ENCODE peak calls at places on chromosomes 12 and 14, in ten cellular contexts. One of them, this sample, is unnamed.

GRCh38 chr12:43758247-43758727 is 303 bp downstream of the PUS7L start:
- DNase-seq in stomach: peak; percentile 26
- DNase-seq in esophagus squamous epithelium: no peak
- DNase-seq in HCT116: no peak
- DNase-seq in K562: peak; percentile 64
- DNase-seq in endothelial cell of umbilical vein: no peak
- DNase-seq in uterus: peak; percentile 28
- DNase-seq in transverse colon: peak; percentile 39
- DNase-seq in gastrocnemius medialis: no peak
- DNase-seq in testis: peak; percentile 63
- DNase-seq in this sample: no peak

GRCh38 chr12:131856366-131857097 is 28.3 kb downstream of the MMP17 start:
- DNase-seq in stomach: no peak
- DNase-seq in esophagus squamous epithelium: no peak
- DNase-seq in HCT116: no peak
- DNase-seq in K562: no peak
- DNase-seq in endothelial cell of umbilical vein: no peak
- DNase-seq in uterus: no peak
- DNase-seq in transverse colon: no peak
- DNase-seq in gastrocnemius medialis: no peak
- DNase-seq in testis: no peak
- DNase-seq in this sample: no peak

GRCh38 chr12:130372936-130373335 is 35.2 kb downstream of the PIWIL1 start:
- DNase-seq in stomach: no peak
- DNase-seq in esophagus squamous epithelium: no peak
- DNase-seq in HCT116: no peak
- DNase-seq in K562: no peak
- DNase-seq in endothelial cell of umbilical vein: no peak
- DNase-seq in uterus: no peak
- DNase-seq in transverse colon: no peak
- DNase-seq in gastrocnemius medialis: no peak
- DNase-seq in testis: no peak
- DNase-seq in this sample: no peak

GRCh38 chr12:124464830-124465229 is 102.6 kb downstream of the NCOR2 start:
- DNase-seq in stomach: no peak
- DNase-seq in esophagus squamous epithelium: no peak
- DNase-seq in HCT116: no peak
- DNase-seq in K562: peak; percentile 16
- DNase-seq in endothelial cell of umbilical vein: no peak
- DNase-seq in uterus: no peak
- DNase-seq in transverse colon: no peak
- DNase-seq in gastrocnemius medialis: no peak
- DNase-seq in testis: no peak
- DNase-seq in this sample: no peak

GRCh38 chr12:45907955-45908354 is 82.4 kb downstream of the SCAF11 start:
- DNase-seq in stomach: no peak
- DNase-seq in esophagus squamous epithelium: no peak
- DNase-seq in HCT116: no peak
- DNase-seq in K562: no peak
- DNase-seq in endothelial cell of umbilical vein: no peak
- DNase-seq in uterus: no peak
- DNase-seq in transverse colon: no peak
- DNase-seq in gastrocnemius medialis: no peak
- DNase-seq in testis: no peak
- DNase-seq in this sample: no peak

GRCh38 chr14:68140111-68140741 is 320.6 kb downstream of the RAD51B start:
- DNase-seq in stomach: peak; percentile 38
- DNase-seq in esophagus squamous epithelium: no peak
- DNase-seq in HCT116: peak; percentile 95
- DNase-seq in K562: no peak
- DNase-seq in endothelial cell of umbilical vein: peak; percentile 86
- DNase-seq in uterus: peak; percentile 88
- DNase-seq in transverse colon: peak; percentile 59
- DNase-seq in gastrocnemius medialis: no peak
- DNase-seq in testis: peak; percentile 27
- DNase-seq in this sample: peak; percentile 61

GRCh38 chr14:26398616-26399015 is 199.2 kb downstream of the NOVA1 start:
- DNase-seq in stomach: no peak
- DNase-seq in esophagus squamous epithelium: no peak
- DNase-seq in HCT116: no peak
- DNase-seq in K562: no peak
- DNase-seq in endothelial cell of umbilical vein: no peak
- DNase-seq in uterus: no peak
- DNase-seq in transverse colon: no peak
- DNase-seq in gastrocnemius medialis: no peak
- DNase-seq in testis: no peak
- DNase-seq in this sample: no peak

GRCh38 chr12:119940881-119941280 is 48.2 kb upstream of the BICDL1 start:
- DNase-seq in stomach: no peak
- DNase-seq in esophagus squamous epithelium: no peak
- DNase-seq in HCT116: peak; percentile 68
- DNase-seq in K562: no peak
- DNase-seq in endothelial cell of umbilical vein: peak; percentile 20
- DNase-seq in uterus: no peak
- DNase-seq in transverse colon: no peak
- DNase-seq in gastrocnemius medialis: no peak
- DNase-seq in testis: no peak
- DNase-seq in this sample: no peak

DNA sequence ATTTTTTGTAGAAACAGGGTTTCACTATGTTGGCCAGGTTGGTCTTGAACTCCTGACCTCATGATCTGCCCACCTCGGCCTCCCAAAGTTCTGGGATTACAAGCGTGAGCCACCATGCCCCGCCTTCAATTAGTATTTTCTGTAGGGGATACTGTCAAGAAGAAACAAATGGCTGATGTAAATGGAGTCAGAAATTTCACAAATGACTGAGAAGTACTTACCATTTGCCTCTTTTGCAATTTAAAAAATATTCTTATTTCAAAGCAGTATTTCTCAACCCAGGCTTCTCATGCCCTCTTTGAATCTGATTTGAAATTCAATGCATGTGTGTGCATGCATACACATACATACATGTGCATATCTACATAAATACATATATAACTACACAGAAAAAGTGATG is 4.3 kb downstream of the PSMA6 start:
- DNase-seq in stomach: no peak
- DNase-seq in esophagus squamous epithelium: no peak
- DNase-seq in HCT116: no peak
- DNase-seq in K562: no peak
- DNase-seq in endothelial cell of umbilical vein: no peak
- DNase-seq in uterus: no peak
- DNase-seq in transverse colon: no peak
- DNase-seq in gastrocnemius medialis: no peak
- DNase-seq in testis: no peak
- DNase-seq in this sample: no peak
- H3K4me3 ChIP-seq in stomach: no peak overlapping the region
- H3K4me3 ChIP-seq in esophagus squamous epithelium: no peak overlapping the region
- H3K4me3 ChIP-seq in HCT116: no peak overlapping the region
- H3K4me3 ChIP-seq in K562: no peak overlapping the region
- H3K4me3 ChIP-seq in endothelial cell of umbilical vein: no peak overlapping the region
- H3K4me3 ChIP-seq in uterus: no peak overlapping the region
- H3K4me3 ChIP-seq in transverse colon: no peak overlapping the region
- H3K4me3 ChIP-seq in gastrocnemius medialis: no peak overlapping the region
- H3K4me3 ChIP-seq in testis: no peak overlapping the region
- H3K4me3 ChIP-seq in this sample: no peak overlapping the region

GRCh38 chr14:20490563-20490962 is 14.8 kb upstream of the RNASE10 start:
- DNase-seq in stomach: no peak
- DNase-seq in esophagus squamous epithelium: no peak
- DNase-seq in HCT116: no peak
- DNase-seq in K562: peak; percentile 62
- DNase-seq in endothelial cell of umbilical vein: no peak
- DNase-seq in uterus: no peak
- DNase-seq in transverse colon: no peak
- DNase-seq in gastrocnemius medialis: no peak
- DNase-seq in testis: no peak
- DNase-seq in this sample: no peak

GRCh38 chr14:20486700-20487401 is 17.6 kb downstream of the PNP start:
- DNase-seq in stomach: no peak
- DNase-seq in esophagus squamous epithelium: no peak
- DNase-seq in HCT116: no peak
- DNase-seq in K562: no peak
- DNase-seq in endothelial cell of umbilical vein: no peak
- DNase-seq in uterus: no peak
- DNase-seq in transverse colon: no peak
- DNase-seq in gastrocnemius medialis: no peak
- DNase-seq in testis: no peak
- DNase-seq in this sample: no peak

GRCh38 chr14:20492486-20492885 is 12.9 kb upstream of the RNASE10 start:
- DNase-seq in stomach: no peak
- DNase-seq in esophagus squamous epithelium: no peak
- DNase-seq in HCT116: no peak
- DNase-seq in K562: no peak
- DNase-seq in endothelial cell of umbilical vein: no peak
- DNase-seq in uterus: no peak
- DNase-seq in transverse colon: no peak
- DNase-seq in gastrocnemius medialis: no peak
- DNase-seq in testis: no peak
- DNase-seq in this sample: no peak

GRCh38 chr14:20487402-20487742 is 18.0 kb upstream of the RNASE10 start:
- DNase-seq in stomach: no peak
- DNase-seq in esophagus squamous epithelium: no peak
- DNase-seq in HCT116: no peak
- DNase-seq in K562: no peak
- DNase-seq in endothelial cell of umbilical vein: no peak
- DNase-seq in uterus: no peak
- DNase-seq in transverse colon: no peak
- DNase-seq in gastrocnemius medialis: no peak
- DNase-seq in testis: no peak
- DNase-seq in this sample: no peak

DNA sequence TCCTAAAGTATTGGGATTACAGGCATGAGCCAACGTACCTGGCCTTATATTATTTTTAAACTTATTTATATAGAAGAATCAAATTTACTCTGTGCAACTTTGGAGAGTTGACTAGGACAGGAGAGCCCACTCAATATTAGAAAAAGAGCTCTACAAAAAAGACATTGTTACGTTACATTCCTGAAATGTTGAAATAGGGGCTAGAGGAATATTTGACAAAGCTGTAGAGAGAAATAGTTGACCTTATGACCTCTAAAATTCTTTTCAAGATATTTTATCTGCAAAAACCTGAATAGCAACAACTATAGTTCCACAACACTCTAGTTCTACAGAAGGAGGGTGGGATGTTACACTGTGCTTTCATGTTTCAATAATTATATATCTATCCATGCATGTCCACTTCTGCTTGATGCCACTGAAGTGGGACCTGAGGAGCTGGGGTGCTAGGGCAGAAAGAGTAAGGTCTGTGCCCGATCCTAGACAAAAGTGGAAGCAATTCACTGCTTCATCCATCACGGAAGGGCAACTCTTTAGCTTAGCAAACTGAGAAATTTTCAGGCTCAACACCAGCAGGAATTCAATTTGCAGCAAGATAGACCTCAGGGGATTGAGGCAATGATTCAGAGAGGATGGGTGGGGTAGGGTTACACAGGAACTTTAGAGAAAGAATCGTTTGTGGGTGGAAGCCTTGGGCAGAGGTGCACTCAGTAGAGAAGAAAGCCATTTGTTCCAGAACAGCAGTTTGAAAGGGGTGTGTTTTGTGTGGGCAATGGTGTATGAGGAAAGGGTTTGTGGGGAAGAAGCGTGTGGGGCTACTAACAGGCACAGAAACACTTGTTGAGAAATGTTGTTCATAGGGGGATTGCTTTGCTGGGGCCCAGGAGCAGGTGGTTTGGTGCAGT is 16.0 kb upstream of the RNASE10 start:
- DNase-seq in stomach: no peak
- DNase-seq in esophagus squamous epithelium: no peak
- DNase-seq in HCT116: no peak
- DNase-seq in K562: no peak
- DNase-seq in endothelial cell of umbilical vein: no peak
- DNase-seq in uterus: no peak
- DNase-seq in transverse colon: no peak
- DNase-seq in gastrocnemius medialis: no peak
- DNase-seq in testis: no peak
- DNase-seq in this sample: no peak
- H3K27ac ChIP-seq in stomach: no peak overlapping the region
- H3K27ac ChIP-seq in esophagus squamous epithelium: peak overlapping the region; percentile 55
- H3K27ac ChIP-seq in HCT116: no peak overlapping the region
- H3K27ac ChIP-seq in K562: peak overlapping the region; percentile 21
- H3K27ac ChIP-seq in endothelial cell of umbilical vein: no peak overlapping the region
- H3K27ac ChIP-seq in uterus: no peak overlapping the region
- H3K27ac ChIP-seq in transverse colon: no peak overlapping the region
- H3K27ac ChIP-seq in gastrocnemius medialis: no peak overlapping the region
- H3K27ac ChIP-seq in testis: no peak overlapping the region
- H3K27ac ChIP-seq in this sample: no peak overlapping the region

GRCh38 chr14:81536125-81536771 is 2.6 kb upstream of the SEL1L start:
- DNase-seq in stomach: no peak
- DNase-seq in esophagus squamous epithelium: no peak
- DNase-seq in HCT116: no peak
- DNase-seq in K562: no peak
- DNase-seq in endothelial cell of umbilical vein: no peak
- DNase-seq in uterus: no peak
- DNase-seq in transverse colon: no peak
- DNase-seq in gastrocnemius medialis: no peak
- DNase-seq in testis: no peak
- DNase-seq in this sample: no peak

GRCh38 chr14:81535399-81536124 is 1.9 kb upstream of the SEL1L start:
- DNase-seq in stomach: no peak
- DNase-seq in esophagus squamous epithelium: no peak
- DNase-seq in HCT116: no peak
- DNase-seq in K562: no peak
- DNase-seq in endothelial cell of umbilical vein: no peak
- DNase-seq in uterus: no peak
- DNase-seq in transverse colon: no peak
- DNase-seq in gastrocnemius medialis: no peak
- DNase-seq in testis: no peak
- DNase-seq in this sample: no peak

GRCh38 chr14:81533212-81533535 is 479 bp downstream of the SEL1L start:
- DNase-seq in stomach: no peak
- DNase-seq in esophagus squamous epithelium: no peak
- DNase-seq in HCT116: no peak
- DNase-seq in K562: peak; percentile 6
- DNase-seq in endothelial cell of umbilical vein: no peak
- DNase-seq in uterus: no peak
- DNase-seq in transverse colon: no peak
- DNase-seq in gastrocnemius medialis: no peak
- DNase-seq in testis: no peak
- DNase-seq in this sample: no peak

GRCh38 chr14:81533536-81534343 is at the start of gene SEL1L:
- DNase-seq in stomach: peak; percentile 99
- DNase-seq in esophagus squamous epithelium: peak; percentile 99
- DNase-seq in HCT116: peak; percentile 99
- DNase-seq in K562: peak; percentile 98
- DNase-seq in endothelial cell of umbilical vein: peak; percentile 100
- DNase-seq in uterus: peak; percentile 99
- DNase-seq in transverse colon: peak; percentile 100
- DNase-seq in gastrocnemius medialis: peak; percentile 100
- DNase-seq in testis: peak; percentile 100
- DNase-seq in this sample: peak; percentile 100

GRCh38 chr14:81534510-81535074 is 939 bp upstream of the SEL1L start:
- DNase-seq in stomach: no peak
- DNase-seq in esophagus squamous epithelium: no peak
- DNase-seq in HCT116: no peak
- DNase-seq in K562: no peak
- DNase-seq in endothelial cell of umbilical vein: no peak
- DNase-seq in uterus: no peak
- DNase-seq in transverse colon: no peak
- DNase-seq in gastrocnemius medialis: no peak
- DNase-seq in testis: no peak
- DNase-seq in this sample: no peak
- TF ChIP-seq POLR2A in stomach: no peak
- TF ChIP-seq POLR2A in esophagus squamous epithelium: no peak
- TF ChIP-seq POLR2A in HCT116: no peak
- TF ChIP-seq POLR2A in K562: no peak
- TF ChIP-seq POLR2A in endothelial cell of umbilical vein: no peak
- TF ChIP-seq POLR2A in uterus: no peak
- TF ChIP-seq POLR2A in transverse colon: no peak
- TF ChIP-seq POLR2A in gastrocnemius medialis: no peak
- TF ChIP-seq POLR2A in testis: no peak
- TF ChIP-seq POLR2A in this sample: no peak

GRCh38 chr12:4807116-4807783 is 87.0 kb downstream of the GALNT8 start:
- DNase-seq in stomach: no peak
- DNase-seq in esophagus squamous epithelium: no peak
- DNase-seq in HCT116: no peak
- DNase-seq in K562: no peak
- DNase-seq in endothelial cell of umbilical vein: no peak
- DNase-seq in uterus: no peak
- DNase-seq in transverse colon: no peak
- DNase-seq in gastrocnemius medialis: no peak
- DNase-seq in testis: no peak
- DNase-seq in this sample: no peak
- H3K4me3 ChIP-seq in stomach: no peak overlapping the region
- H3K4me3 ChIP-seq in esophagus squamous epithelium: no peak overlapping the region
- H3K4me3 ChIP-seq in HCT116: no peak overlapping the region
- H3K4me3 ChIP-seq in K562: no peak overlapping the region
- H3K4me3 ChIP-seq in endothelial cell of umbilical vein: no peak overlapping the region
- H3K4me3 ChIP-seq in uterus: no peak overlapping the region
- H3K4me3 ChIP-seq in transverse colon: no peak overlapping the region
- H3K4me3 ChIP-seq in gastrocnemius medialis: no peak overlapping the region
- H3K4me3 ChIP-seq in testis: no peak overlapping the region
- H3K4me3 ChIP-seq in this sample: no peak overlapping the region

This sample was measured in adrenal gland.